ENCODE peak calls at places on chromosomes 5 and 9, in six cellular contexts. One of them, this sample, is unnamed.

GRCh38 chr9:33737811-33738606 is 57.4 kb upstream of the PRSS3 start:
- DNase-seq in adipocyte: peak; percentile 77
- DNase-seq in GM12878: no peak
- DNase-seq in IMR-90: peak; percentile 62
- DNase-seq in fibroblast of lung: peak; percentile 44
- DNase-seq in astrocyte: peak; percentile 32
- DNase-seq in this sample: peak; percentile 62

GRCh38 chr9:132401791-132402190 is 4.8 kb downstream of the TTF1 start:
- DNase-seq in astrocyte: no peak
- DNase-seq in IMR-90: no peak
- DNase-seq in fibroblast of lung: no peak
- DNase-seq in adipocyte: no peak
- DNase-seq in GM12878: no peak
- DNase-seq in this sample: no peak

GRCh38 chr9:72326643-72327042 is 38.4 kb downstream of the ZFAND5 start:
- DNase-seq in fibroblast of lung: no peak
- DNase-seq in GM12878: no peak
- DNase-seq in IMR-90: no peak
- DNase-seq in astrocyte: no peak
- DNase-seq in adipocyte: peak; percentile 22
- DNase-seq in this sample: no peak

GRCh38 chr5:78905084-78905938 is 79.8 kb downstream of the ARSB start:
- DNase-seq in GM12878: peak; percentile 66
- DNase-seq in astrocyte: peak; percentile 31
- DNase-seq in adipocyte: no peak
- DNase-seq in IMR-90: peak; percentile 51
- DNase-seq in fibroblast of lung: no peak
- DNase-seq in this sample: no peak

GRCh38 chr5:111946556-111946955 is 189.6 kb upstream of the NREP start:
- DNase-seq in fibroblast of lung: no peak
- DNase-seq in adipocyte: no peak
- DNase-seq in GM12878: no peak
- DNase-seq in IMR-90: no peak
- DNase-seq in astrocyte: no peak
- DNase-seq in this sample: no peak

GRCh38 chr9:124562328-124562727 is 55.1 kb upstream of the NR5A1 start:
- DNase-seq in adipocyte: no peak
- DNase-seq in IMR-90: no peak
- DNase-seq in fibroblast of lung: no peak
- DNase-seq in astrocyte: no peak
- DNase-seq in GM12878: no peak
- DNase-seq in this sample: no peak

GRCh38 chr9:86804011-86804410 is 143.3 kb downstream of the GAS1 start:
- DNase-seq in astrocyte: no peak
- DNase-seq in IMR-90: no peak
- DNase-seq in fibroblast of lung: no peak
- DNase-seq in GM12878: no peak
- DNase-seq in adipocyte: no peak
- DNase-seq in this sample: no peak

GRCh38 chr5:30505014-30505886 is 688.2 kb upstream of the CDH6 start:
- DNase-seq in GM12878: no peak
- DNase-seq in IMR-90: peak; percentile 64
- DNase-seq in fibroblast of lung: peak; percentile 81
- DNase-seq in astrocyte: peak; percentile 76
- DNase-seq in adipocyte: no peak
- DNase-seq in this sample: no peak

GRCh38 chr5:134267366-134268018 is 41.6 kb upstream of the PPP2CA start:
- DNase-seq in IMR-90: peak; percentile 60
- DNase-seq in astrocyte: peak; percentile 25
- DNase-seq in adipocyte: no peak
- DNase-seq in fibroblast of lung: peak; percentile 40
- DNase-seq in GM12878: no peak
- DNase-seq in this sample: no peak

GRCh38 chr5:142817961-142818431 is 47.8 kb downstream of the ARHGAP26 start:
- DNase-seq in fibroblast of lung: no peak
- DNase-seq in adipocyte: peak; percentile 45
- DNase-seq in GM12878: no peak
- DNase-seq in astrocyte: peak; percentile 25
- DNase-seq in IMR-90: no peak
- DNase-seq in this sample: no peak

GRCh38 chr5:157926953-157927352 is 68.0 kb upstream of the CLINT1 start:
- DNase-seq in adipocyte: peak; percentile 24
- DNase-seq in IMR-90: no peak
- DNase-seq in astrocyte: no peak
- DNase-seq in GM12878: no peak
- DNase-seq in fibroblast of lung: no peak
- DNase-seq in this sample: no peak

GRCh38 chr5:50856720-50857119 is 190.3 kb downstream of the PARP8 start:
- DNase-seq in fibroblast of lung: no peak
- DNase-seq in GM12878: peak; percentile 20
- DNase-seq in adipocyte: no peak
- DNase-seq in IMR-90: no peak
- DNase-seq in astrocyte: no peak
- DNase-seq in this sample: peak; percentile 64
- H3K4me3 ChIP-seq in fibroblast of lung: no peak overlapping the region
- H3K4me3 ChIP-seq in GM12878: no peak overlapping the region
- H3K4me3 ChIP-seq in adipocyte: no peak overlapping the region
- H3K4me3 ChIP-seq in IMR-90: no peak overlapping the region
- H3K4me3 ChIP-seq in astrocyte: no peak overlapping the region
- H3K4me3 ChIP-seq in this sample: no peak overlapping the region

DNA sequence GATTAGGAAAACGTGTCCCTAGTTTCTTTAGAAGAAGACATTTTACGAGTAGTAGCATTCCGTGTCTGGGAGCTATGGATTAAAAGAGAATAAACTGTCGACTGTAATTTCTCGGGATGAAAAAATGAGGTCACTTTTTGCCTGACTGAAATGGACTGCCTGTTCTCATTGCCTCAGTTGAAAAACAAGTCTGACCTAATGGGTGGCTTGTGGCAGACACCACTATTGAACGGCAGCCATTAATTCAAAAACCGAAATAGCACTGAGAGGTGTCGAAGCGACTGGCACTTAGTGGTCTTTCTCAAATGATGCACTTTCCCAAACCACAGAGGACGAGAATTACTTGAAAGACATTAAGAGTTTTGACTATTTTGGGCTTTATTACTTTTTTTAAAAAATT is 35.4 kb downstream of the OSTF1 start:
- DNase-seq in fibroblast of lung: no peak
- DNase-seq in astrocyte: no peak
- DNase-seq in GM12878: no peak
- DNase-seq in adipocyte: no peak
- DNase-seq in IMR-90: no peak
- DNase-seq in this sample: no peak
- H3K9ac ChIP-seq in fibroblast of lung: no peak overlapping the region
- H3K9ac ChIP-seq in astrocyte: no peak overlapping the region
- H3K9ac ChIP-seq in GM12878: no peak overlapping the region
- H3K9ac ChIP-seq in adipocyte: no peak overlapping the region
- H3K9ac ChIP-seq in IMR-90: no peak overlapping the region
- H3K9ac ChIP-seq in this sample: no peak overlapping the region

DNA sequence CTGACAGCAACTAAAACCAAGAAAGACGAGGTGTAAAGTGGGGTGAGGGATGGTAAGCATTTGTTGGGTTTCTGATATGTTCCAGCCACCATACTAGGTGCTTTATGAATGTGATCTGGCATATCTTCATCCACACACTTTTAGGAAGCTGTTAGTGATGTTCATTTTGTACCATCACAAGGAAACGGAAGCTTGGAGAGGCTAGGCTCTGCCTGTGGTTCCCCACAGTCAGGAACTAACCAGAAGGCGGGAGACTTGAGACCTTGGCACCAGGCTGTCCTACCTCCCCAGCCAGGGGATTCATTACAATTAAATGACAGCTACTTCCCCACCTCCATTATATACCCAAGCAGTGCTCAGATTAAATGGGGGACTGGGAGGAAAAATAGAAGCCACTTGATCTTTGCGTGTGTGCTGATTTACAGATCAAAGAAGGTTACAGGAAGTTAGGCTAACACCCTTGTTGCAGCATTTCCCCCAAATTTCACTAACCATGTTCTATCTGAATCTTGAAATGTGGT is 43.0 kb downstream of the SFXN1 start:
- DNase-seq in adipocyte: no peak
- DNase-seq in astrocyte: no peak
- DNase-seq in IMR-90: no peak
- DNase-seq in fibroblast of lung: no peak
- DNase-seq in GM12878: no peak
- DNase-seq in this sample: no peak
- H3K4me3 ChIP-seq in adipocyte: no peak overlapping the region
- H3K4me3 ChIP-seq in astrocyte: no peak overlapping the region
- H3K4me3 ChIP-seq in IMR-90: no peak overlapping the region
- H3K4me3 ChIP-seq in fibroblast of lung: no peak overlapping the region
- H3K4me3 ChIP-seq in GM12878: no peak overlapping the region
- H3K4me3 ChIP-seq in this sample: no peak overlapping the region

DNA sequence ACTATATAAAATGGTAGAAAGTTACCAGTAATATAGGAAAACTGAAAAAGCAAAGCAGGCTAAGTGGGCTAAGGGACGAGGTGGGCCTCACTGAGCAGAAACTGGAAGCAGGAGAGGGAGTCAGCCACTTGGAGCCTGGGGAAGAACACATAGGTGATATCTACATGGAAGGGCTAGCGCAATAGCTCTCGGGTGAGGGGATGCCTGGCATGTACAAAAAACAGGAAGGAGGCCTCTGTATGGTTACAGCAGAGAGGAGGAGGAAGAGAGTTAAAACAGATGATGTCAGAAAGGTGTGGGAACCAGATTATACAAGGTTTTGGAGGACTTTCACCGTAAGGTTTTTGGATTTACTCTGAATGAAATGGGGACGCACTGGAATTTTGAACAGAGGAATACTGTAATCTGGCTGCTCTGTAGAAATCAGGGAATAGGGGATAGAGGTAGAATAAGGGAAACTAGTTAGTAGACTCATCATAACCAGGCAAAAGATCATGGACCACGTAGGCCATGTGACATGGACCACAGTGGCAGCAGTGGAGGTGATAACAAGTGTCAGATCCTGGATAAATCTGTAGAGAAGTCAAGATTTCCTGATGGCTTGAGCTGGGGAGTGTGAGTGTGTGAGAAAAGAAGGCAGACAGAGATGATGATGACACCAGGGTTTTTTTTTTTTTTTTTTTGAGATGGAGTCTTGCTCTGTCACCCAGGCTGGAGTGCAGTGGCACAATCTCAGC is 52.6 kb downstream of the FNBP1 start:
- DNase-seq in IMR-90: no peak
- DNase-seq in adipocyte: peak; percentile 32
- DNase-seq in GM12878: no peak
- DNase-seq in fibroblast of lung: no peak
- DNase-seq in astrocyte: no peak
- DNase-seq in this sample: no peak
- H3K9ac ChIP-seq in IMR-90: no peak overlapping the region
- H3K9ac ChIP-seq in adipocyte: no peak overlapping the region
- H3K9ac ChIP-seq in GM12878: peak overlapping the region; percentile 95
- H3K9ac ChIP-seq in fibroblast of lung: no peak overlapping the region
- H3K9ac ChIP-seq in astrocyte: no peak overlapping the region
- H3K9ac ChIP-seq in this sample: no peak overlapping the region

GRCh38 chr5:180779985-180780610 is 22.5 kb downstream of the MGAT1 start:
- DNase-seq in IMR-90: no peak
- DNase-seq in adipocyte: no peak
- DNase-seq in fibroblast of lung: no peak
- DNase-seq in GM12878: no peak
- DNase-seq in astrocyte: no peak
- DNase-seq in this sample: no peak

GRCh38 chr5:180777475-180777874 is 25.1 kb downstream of the MGAT1 start:
- DNase-seq in IMR-90: no peak
- DNase-seq in GM12878: no peak
- DNase-seq in astrocyte: no peak
- DNase-seq in adipocyte: no peak
- DNase-seq in fibroblast of lung: no peak
- DNase-seq in this sample: no peak

GRCh38 chr5:180776376-180776775 is 26.2 kb downstream of the MGAT1 start:
- DNase-seq in adipocyte: no peak
- DNase-seq in IMR-90: no peak
- DNase-seq in fibroblast of lung: no peak
- DNase-seq in GM12878: no peak
- DNase-seq in astrocyte: no peak
- DNase-seq in this sample: no peak

GRCh38 chr5:180771839-180772238 is 30.8 kb downstream of the MGAT1 start:
- DNase-seq in GM12878: no peak
- DNase-seq in astrocyte: no peak
- DNase-seq in fibroblast of lung: no peak
- DNase-seq in adipocyte: no peak
- DNase-seq in IMR-90: no peak
- DNase-seq in this sample: no peak

DNA sequence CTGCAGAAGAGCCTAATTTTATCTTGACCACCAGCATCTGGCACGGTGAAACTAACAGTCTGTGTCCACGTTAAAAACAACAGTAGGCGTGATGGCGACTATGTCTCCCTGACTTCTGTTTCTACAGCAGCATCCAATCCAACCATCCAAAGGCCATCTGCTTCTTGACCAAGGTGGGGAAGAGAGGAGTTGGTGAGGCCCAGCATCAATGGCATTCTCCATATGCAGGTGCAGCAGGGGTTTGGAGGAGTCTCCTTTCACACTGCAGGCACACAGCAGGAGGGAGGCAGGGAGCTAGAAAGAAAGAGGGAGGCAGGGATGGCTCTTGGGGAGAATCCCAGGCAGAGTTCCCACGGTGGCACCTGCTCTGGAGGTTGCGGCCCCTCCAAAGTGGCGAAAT is 27.0 kb downstream of the MGAT1 start:
- DNase-seq in adipocyte: no peak
- DNase-seq in astrocyte: no peak
- DNase-seq in GM12878: no peak
- DNase-seq in fibroblast of lung: no peak
- DNase-seq in IMR-90: no peak
- DNase-seq in this sample: no peak
- H3K4me3 ChIP-seq in adipocyte: no peak overlapping the region
- H3K4me3 ChIP-seq in astrocyte: no peak overlapping the region
- H3K4me3 ChIP-seq in GM12878: no peak overlapping the region
- H3K4me3 ChIP-seq in fibroblast of lung: no peak overlapping the region
- H3K4me3 ChIP-seq in IMR-90: no peak overlapping the region
- H3K4me3 ChIP-seq in this sample: no peak overlapping the region

DNA sequence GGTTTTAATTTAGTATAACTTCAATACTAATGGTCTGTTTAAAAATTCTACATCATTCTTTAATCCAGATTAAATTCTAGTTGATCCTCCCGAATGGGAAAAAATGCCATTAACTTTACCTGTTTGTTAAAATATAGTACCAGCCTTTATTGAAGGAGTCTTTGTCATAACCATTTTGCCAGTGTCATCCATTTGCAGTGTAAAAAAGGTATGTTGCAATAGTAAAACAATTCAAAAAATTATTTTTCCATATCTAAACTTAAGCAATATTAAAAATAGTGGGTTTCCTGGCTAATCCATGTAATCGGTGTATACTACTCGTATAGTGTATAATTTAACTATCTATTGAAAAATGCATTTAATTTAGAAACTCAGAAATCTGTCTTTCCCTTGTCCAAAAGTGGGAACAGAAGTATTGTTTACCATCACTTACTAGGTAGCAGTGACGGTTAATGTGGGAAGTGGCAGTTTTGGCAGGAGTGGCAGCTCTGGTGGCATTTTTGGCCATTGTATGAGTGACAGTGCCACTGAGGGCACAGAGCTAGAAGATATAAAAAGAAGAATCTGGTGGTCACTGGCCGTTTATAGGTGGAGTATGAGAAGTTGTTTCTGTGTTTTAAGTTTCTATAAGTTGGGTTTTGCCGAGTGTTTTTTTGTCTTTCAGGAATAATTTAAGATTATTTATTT is 1.9 kb downstream of the AP3S1 start:
- DNase-seq in GM12878: no peak
- DNase-seq in astrocyte: no peak
- DNase-seq in fibroblast of lung: no peak
- DNase-seq in IMR-90: no peak
- DNase-seq in adipocyte: no peak
- DNase-seq in this sample: no peak
- H3K9ac ChIP-seq in GM12878: peak overlapping the region; percentile 77
- H3K9ac ChIP-seq in astrocyte: peak overlapping the region; percentile 91
- H3K9ac ChIP-seq in fibroblast of lung: no peak overlapping the region
- H3K9ac ChIP-seq in IMR-90: no peak overlapping the region
- H3K9ac ChIP-seq in adipocyte: peak overlapping the region; percentile 87
- H3K9ac ChIP-seq in this sample: no peak overlapping the region

GRCh38 chr5:159773062-159773924 is 143.0 kb upstream of the ADRA1B start:
- DNase-seq in GM12878: no peak
- DNase-seq in fibroblast of lung: peak; percentile 93
- DNase-seq in adipocyte: peak; percentile 92
- DNase-seq in IMR-90: peak; percentile 90
- DNase-seq in astrocyte: peak; percentile 84
- DNase-seq in this sample: peak; percentile 90
- H3K4me3 ChIP-seq in GM12878: peak overlapping the region; percentile 24
- H3K4me3 ChIP-seq in fibroblast of lung: peak overlapping the region; percentile 52
- H3K4me3 ChIP-seq in adipocyte: peak overlapping the region; percentile 71
- H3K4me3 ChIP-seq in IMR-90: peak overlapping the region; percentile 31
- H3K4me3 ChIP-seq in astrocyte: peak overlapping the region; percentile 44
- H3K4me3 ChIP-seq in this sample: peak overlapping the region; percentile 38

This sample was measured in MM.1S.